ENCODE peak calls at places on chromosome 11, in ten cellular contexts. L, P, E, F, H, A, Q, I, S and K are unnamed samples.
A peak's percentile ranks its signal among the peaks of the same experiment; 100 is the strongest.

GRCh38 chr11:72751293-72752087 is 718 bp downstream of the ARAP1 start:
- DNase-seq in L (no peak), P (no peak), E (no peak), F (no peak), H (no peak), A (no peak), Q (no peak), I (no peak), S (peak; percentile 44), K (no peak)

GRCh38 chr11:47161890-47162289 is 14.8 kb downstream of the ARFGAP2 start:
- DNase-seq in L (no peak), P (no peak), E (no peak), F (no peak), H (no peak), A (no peak), Q (no peak), I (peak; percentile 25), S (no peak), K (peak; percentile 45)

GRCh38 chr11:73001615-73002014 is 140.5 kb downstream of the FCHSD2 start:
- DNase-seq in L (no peak), P (no peak), E (no peak), F (no peak), H (no peak), A (no peak), Q (no peak), I (peak; percentile 56), S (no peak), K (no peak)

GRCh38 chr11:36228689-36229088 is 60.5 kb downstream of the COMMD9 start:
- DNase-seq in L (no peak), P (no peak), E (no peak), F (no peak), H (no peak), A (no peak), Q (no peak), I (no peak), S (no peak), K (no peak)

GRCh38 chr11:28616566-28616965 is 508.4 kb downstream of the METTL15 start:
- DNase-seq in L (peak; percentile 7), P (no peak), E (no peak), F (no peak), H (no peak), A (no peak), Q (no peak), I (no peak), S (no peak), K (no peak)

GRCh38 chr11:107590460-107591097 is 368 bp upstream of the ELMOD1 start:
- DNase-seq in L (no peak), P (no peak), E (no peak), F (no peak), H (no peak), A (no peak), Q (no peak), I (no peak), S (no peak), K (no peak)

GRCh38 chr11:112797072-112797471 is 164.1 kb upstream of the NCAM1 start:
- DNase-seq in L (no peak), P (no peak), E (peak; percentile 40), F (no peak), H (no peak), A (no peak), Q (no peak), I (no peak), S (no peak), K (no peak)

GRCh38 chr11:111944651-111945051 is 7.5 kb downstream of the DIXDC1 start:
- DNase-seq in L (no peak), P (peak; percentile 89), E (no peak), F (no peak), H (no peak), A (peak; percentile 47), Q (no peak), I (peak; percentile 98), S (no peak), K (peak; percentile 83)

GRCh38 chr11:119115484-119116234 is 5.7 kb upstream of the HINFP start:
- DNase-seq in L (peak; percentile 70), P (no peak), E (no peak), F (no peak), H (no peak), A (no peak), Q (no peak), I (no peak), S (no peak), K (no peak)

GRCh38 chr11:90805172-90805571 is 582.3 kb upstream of the CHORDC1 start:
- DNase-seq in L (no peak), P (no peak), E (no peak), F (no peak), H (no peak), A (peak; percentile 72), Q (no peak), I (no peak), S (no peak), K (no peak)

GRCh38 chr11:14411818-14412217 is 52.8 kb upstream of the RRAS2 start:
- DNase-seq in L (no peak), P (no peak), E (no peak), F (no peak), H (no peak), A (peak; percentile 93), Q (no peak), I (peak; percentile 97), S (no peak), K (peak; percentile 89)

GRCh38 chr11:35541621-35542375 is 16.4 kb upstream of the PAMR1 start:
- DNase-seq in L (no peak), P (peak; percentile 73), E (no peak), F (no peak), H (no peak), A (no peak), Q (no peak), I (peak; percentile 93), S (no peak), K (peak; percentile 93)

GRCh38 chr11:93895106-93895862 is 44.9 kb upstream of the VSTM5 start:
- DNase-seq in L (peak; percentile 65), P (peak; percentile 54), E (peak; percentile 54), F (no peak), H (no peak), A (peak; percentile 95), Q (no peak), I (peak; percentile 76), S (peak; percentile 76), K (peak; percentile 82)

GRCh38 chr11:115656684-115657083 is 152.5 kb upstream of the CADM1 start:
- DNase-seq in L (no peak), P (no peak), E (no peak), F (no peak), H (no peak), A (no peak), Q (no peak), I (no peak), S (peak; percentile 34), K (no peak)

GRCh38 chr11:13384837-13385417 is 78.1 kb downstream of the BTBD10 start:
- DNase-seq in L (peak; percentile 46), P (peak; percentile 60), E (peak; percentile 23), F (peak; percentile 16), H (no peak), A (peak; percentile 52), Q (peak; percentile 4), I (peak; percentile 57), S (peak; percentile 75), K (peak; percentile 68)

GRCh38 chr11:3159296-3160190 is 5.6 kb downstream of the OSBPL5 start:
- DNase-seq in L (no peak), P (no peak), E (no peak), F (no peak), H (no peak), A (no peak), Q (no peak), I (peak; percentile 29), S (peak; percentile 58), K (no peak)

GRCh38 chr11:15912291-15912690 is 444.1 kb downstream of the SOX6 start:
- DNase-seq in L (no peak), P (no peak), E (no peak), F (no peak), H (no peak), A (no peak), Q (no peak), I (no peak), S (no peak), K (no peak)

GRCh38 chr11:113279591-113279990 is 34.8 kb upstream of the TTC12 start:
- DNase-seq in L (no peak), P (no peak), E (no peak), F (no peak), H (no peak), A (no peak), Q (no peak), I (no peak), S (no peak), K (no peak)

GRCh38 chr11:129853508-129854228 is 38.0 kb downstream of the TMEM45B start:
- DNase-seq in L (no peak), P (no peak), E (no peak), F (no peak), H (peak; percentile 88), A (peak; percentile 99), Q (no peak), I (peak; percentile 46), S (peak; percentile 92), K (peak; percentile 49)

GRCh38 chr11:40337118-40337517 is 1122.3 kb downstream of the LRRC4C start:
- DNase-seq in L (no peak), P (peak; percentile 7), E (no peak), F (no peak), H (no peak), A (no peak), Q (no peak), I (no peak), S (no peak), K (peak; percentile 67)

GRCh38 chr11:10302294-10302743 is 2.6 kb upstream of the ADM start:
- DNase-seq in L (no peak), P (no peak), E (no peak), F (no peak), H (no peak), A (peak; percentile 36), Q (no peak), I (no peak), S (no peak), K (no peak)

GRCh38 chr11:64331569-64332371 is 8.2 kb upstream of the CCDC88B start:
- DNase-seq in L (no peak), P (peak; percentile 84), E (no peak), F (no peak), H (peak; percentile 49), A (peak; percentile 96), Q (peak; percentile 79), I (peak; percentile 95), S (peak; percentile 96), K (peak; percentile 87)

GRCh38 chr11:103228807-103229206 is 119.6 kb downstream of the DYNC2H1 start:
- DNase-seq in L (no peak), P (no peak), E (no peak), F (no peak), H (no peak), A (no peak), Q (no peak), I (peak; percentile 35), S (no peak), K (no peak)

GRCh38 chr11:1053121-1053901 is 16.8 kb upstream of the MUC6 start:
- DNase-seq in L (no peak), P (no peak), E (no peak), F (no peak), H (no peak), A (peak; percentile 27), Q (no peak), I (no peak), S (peak; percentile 74), K (no peak)